ENCODE peak calls at places on chromosomes 2 and 18, in six cellular contexts. F is SK-N-SH, J is GM12878, T is K562, N is H1, C is HepG2. E is an unnamed sample.
A peak's percentile ranks its signal among the peaks of the same experiment; 100 is the strongest.

GRCh38 chr2:68134120-68134519 is 23.6 kb upstream of the PNO1 start:
- DNase-seq in F (no peak), J (no peak), T (no peak), N (no peak), C (no peak), E (no peak)

GRCh38 chr2:8212239-8212638 is 469.6 kb upstream of the ID2 start:
- DNase-seq in F (no peak), J (no peak), T (no peak), N (no peak), C (no peak), E (no peak)

GRCh38 chr2:79219383-79219988 is 59.9 kb upstream of the REG3A start:
- DNase-seq in F (peak; percentile 36), J (peak; percentile 8), T (peak; percentile 65), N (peak; percentile 66), C (peak; percentile 55), E (no peak)

GRCh38 chr2:61421611-61422010 is 49.3 kb downstream of the USP34 start:
- DNase-seq in F (no peak), J (no peak), T (peak; percentile 27), N (no peak), C (no peak), E (no peak)

GRCh38 chr2:180763249-180763989 is 217.0 kb upstream of the UBE2E3 start:
- DNase-seq in F (no peak), J (no peak), T (no peak), N (no peak), C (peak; percentile 91), E (no peak)

GRCh38 chr18:60358516-60358915 is 14.1 kb downstream of the MC4R start:
- DNase-seq in F (no peak), J (no peak), T (no peak), N (no peak), C (no peak), E (no peak)

GRCh38 chr2:24117902-24118301 is 5.2 kb downstream of the PFN4 start:
- DNase-seq in F (peak; percentile 84), J (no peak), T (no peak), N (no peak), C (no peak), E (no peak)

GRCh38 chr2:13335862-13336535 is 619.3 kb downstream of the TRIB2 start:
- DNase-seq in F (no peak), J (no peak), T (no peak), N (no peak), C (no peak), E (no peak)

GRCh38 chr2:118114863-118115262 is 26.6 kb downstream of the INSIG2 start:
- DNase-seq in F (no peak), J (no peak), T (no peak), N (no peak), C (no peak), E (no peak)

GRCh38 chr18:73670536-73670935 is 477.1 kb downstream of the FBXO15 start:
- DNase-seq in F (no peak), J (no peak), T (no peak), N (no peak), C (no peak), E (no peak)

GRCh38 chr2:53770264-53770663 is 2.7 kb downstream of the CHAC2 start:
- DNase-seq in F (no peak), J (no peak), T (peak; percentile 59), N (no peak), C (no peak), E (no peak)

GRCh38 chr2:183678908-183679307 is 554.7 kb downstream of the NUP35 start:
- DNase-seq in F (no peak), J (no peak), T (no peak), N (peak; percentile 49), C (no peak), E (no peak)

GRCh38 chr2:74876081-74876886 is 42.4 kb downstream of the HK2 start:
- DNase-seq in F (peak; percentile 81), J (peak; percentile 20), T (peak; percentile 57), N (peak; percentile 57), C (peak; percentile 61), E (no peak)

GRCh38 chr18:59927246-59927825 is 27.5 kb downstream of the PMAIP1 start:
- DNase-seq in F (no peak), J (peak; percentile 98), T (peak; percentile 32), N (no peak), C (no peak), E (no peak)

GRCh38 chr2:118474151-118474561 is 373.3 kb downstream of the EN1 start:
- DNase-seq in F (no peak), J (no peak), T (no peak), N (no peak), C (no peak), E (no peak)

GRCh38 chr2:181037922-181038321 is 57.5 kb downstream of the UBE2E3 start:
- DNase-seq in F (no peak), J (no peak), T (no peak), N (no peak), C (no peak), E (no peak)

GRCh38 chr18:26021061-26021754 is 69.2 kb downstream of the SS18 start:
- DNase-seq in F (no peak), J (no peak), T (no peak), N (no peak), C (no peak), E (no peak)

DNA sequence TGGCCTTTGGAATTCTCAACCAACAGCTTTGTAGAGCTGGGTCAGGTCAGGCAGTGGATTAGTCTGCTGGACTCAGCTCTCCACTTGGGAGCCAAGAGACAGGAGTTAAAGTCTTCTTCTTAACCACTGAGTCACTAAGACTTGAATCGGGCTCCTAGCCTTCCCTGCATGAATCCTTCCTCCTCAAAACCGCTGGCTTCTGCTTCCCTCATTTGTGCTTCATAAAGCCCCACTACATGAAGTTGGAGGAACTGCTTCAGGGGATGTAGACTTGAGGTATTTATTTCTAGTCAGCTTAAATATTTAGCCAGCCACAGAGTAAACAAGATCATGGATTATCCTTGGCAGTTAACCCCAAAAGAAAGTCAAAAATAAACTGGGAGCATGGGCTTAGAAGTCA is 536.3 kb upstream of the TNP1 start:
- DNase-seq in F (no peak), J (no peak), T (no peak), N (no peak), C (no peak), E (no peak)
- TF ChIP-seq SIN3A in F (no peak), J (no peak), T (no peak), N (no peak), C (no peak), E (no peak)

DNA sequence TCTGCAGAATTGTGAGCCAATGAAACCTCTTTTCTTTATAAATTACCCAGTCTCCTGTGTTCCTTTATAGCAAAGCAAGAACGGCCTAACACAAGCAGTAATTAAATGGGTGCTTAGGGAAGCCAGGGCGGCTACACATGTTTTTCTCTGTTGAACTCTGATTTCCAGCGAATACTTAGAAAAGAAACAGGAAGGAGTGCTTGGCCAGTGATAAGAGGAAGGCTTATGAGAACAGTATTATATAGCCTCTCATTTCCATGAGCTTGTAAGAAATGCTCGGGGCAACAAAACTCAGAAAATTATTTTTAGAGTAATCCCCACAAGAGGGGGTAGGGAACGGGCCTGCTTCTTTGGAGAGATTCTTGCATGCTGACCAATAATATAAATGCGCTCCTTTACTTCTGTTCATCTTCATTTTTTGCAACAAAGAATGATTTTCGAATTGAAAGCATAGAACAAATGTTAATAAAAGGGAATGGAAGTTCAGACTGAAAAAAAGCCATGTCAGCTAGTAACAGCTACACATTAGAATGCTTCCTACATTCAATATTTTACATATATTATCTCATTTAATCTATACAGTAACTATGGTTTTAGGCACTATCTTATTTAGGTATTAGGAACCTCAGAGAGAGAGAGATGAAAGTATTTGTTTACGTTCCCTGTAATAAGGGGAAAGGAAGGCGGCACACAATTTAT is 49.7 kb upstream of the CCDC85A start:
- DNase-seq in F (no peak), J (no peak), T (peak; percentile 67), N (no peak), C (no peak), E (no peak)
- H3K9ac ChIP-seq in F (no peak overlapping the region), J (no peak overlapping the region), T (peak overlapping the region; percentile 42), N (no peak overlapping the region), C (no peak overlapping the region), E (no peak overlapping the region)

GRCh38 chr2:147538088-147538487 is 306.7 kb upstream of the ACVR2A start:
- DNase-seq in F (no peak), J (no peak), T (no peak), N (no peak), C (no peak), E (no peak)

GRCh38 chr2:147546109-147546508 is 298.7 kb upstream of the ACVR2A start:
- DNase-seq in F (no peak), J (no peak), T (no peak), N (no peak), C (no peak), E (no peak)

GRCh38 chr2:147538848-147539247 is 306.0 kb upstream of the ACVR2A start:
- DNase-seq in F (no peak), J (no peak), T (no peak), N (no peak), C (no peak), E (no peak)

GRCh38 chr2:147543056-147543455 is 301.8 kb upstream of the ACVR2A start:
- DNase-seq in F (no peak), J (no peak), T (no peak), N (no peak), C (no peak), E (no peak)

DNA sequence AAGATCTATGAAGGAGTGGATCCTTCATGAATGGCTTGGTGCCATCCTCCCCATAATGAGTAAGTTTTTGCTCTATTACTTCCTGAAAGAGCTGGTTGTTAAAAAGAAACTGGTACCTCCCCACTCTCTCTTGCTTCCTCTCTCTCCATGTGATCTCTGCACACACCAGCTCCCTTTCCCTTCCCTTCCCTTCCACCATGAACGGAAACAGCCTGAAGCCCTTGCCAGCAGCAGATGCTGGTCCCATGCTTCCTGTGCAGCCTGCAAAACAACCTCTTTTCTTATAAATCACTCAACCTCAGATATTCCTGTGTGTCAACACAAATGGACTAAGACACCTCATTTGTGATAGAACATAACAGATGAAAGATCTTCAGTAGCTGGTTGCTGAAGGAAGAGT is 303.5 kb upstream of the ACVR2A start:
- DNase-seq in F (no peak), J (no peak), T (no peak), N (no peak), C (no peak), E (no peak)
- H3K4me1 ChIP-seq in F (no peaks in the 10 kb centered on the region), J (no peaks in the 10 kb centered on the region), T (no peaks in the 10 kb centered on the region), N (no peaks in the 10 kb centered on the region), C (no peaks in the 10 kb centered on the region), E (no peaks in the 10 kb centered on the region)

DNA sequence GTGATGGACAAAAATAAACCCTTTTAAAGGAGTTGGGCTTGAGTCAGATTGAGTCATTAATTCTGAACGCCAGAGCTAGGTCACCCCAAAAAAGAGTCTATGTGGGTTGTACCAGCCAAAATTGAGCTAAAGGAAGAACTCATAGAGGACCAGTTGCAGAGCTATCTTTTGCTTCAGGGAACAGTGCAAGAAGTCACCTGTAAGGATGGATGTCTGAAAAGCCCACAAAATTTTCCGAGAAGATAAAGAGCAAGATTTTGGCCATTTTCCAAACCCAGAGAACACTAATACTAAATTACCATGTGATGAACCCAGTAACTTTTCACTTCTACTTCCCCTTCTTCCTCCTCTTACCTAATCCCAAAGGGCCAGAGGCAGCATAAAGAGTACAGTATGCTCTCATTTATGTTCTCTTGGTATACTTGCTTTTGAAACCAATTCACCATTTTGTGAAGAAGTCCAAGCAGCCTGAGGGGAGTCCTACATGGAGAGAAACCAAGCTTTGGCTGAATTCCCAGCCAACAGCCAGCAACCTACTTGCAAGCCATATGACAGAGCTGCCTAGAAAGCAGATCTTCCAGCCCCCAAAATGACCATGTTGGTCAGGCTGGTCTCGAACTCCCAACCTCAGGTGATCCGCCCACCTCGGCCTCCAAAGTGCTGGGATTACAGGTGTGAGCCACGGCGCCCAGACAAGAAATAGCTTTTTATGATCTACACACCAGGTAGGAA is 551.7 kb downstream of the SATB2 start:
- DNase-seq in F (no peak), J (peak; percentile 45), T (no peak), N (no peak), C (no peak), E (no peak)
- TF ChIP-seq SIN3A in F (no peak), J (no peak), T (no peak), N (no peak), C (no peak), E (no peak)